ENCODE peak calls at places on chromosomes 2 and 18, in seven cellular contexts. R is mesenchymal stem cell, D is IMR-90, T is neuronal stem cell, C is H9, V is trophoblast cell, U is H1. Z is an unnamed sample.

GRCh38 chr2:138716183-138716582 is 64.0 kb downstream of the NXPH2 start:
- DNase-seq in R (no peak), D (no peak), T (no peak), C (no peak), V (peak), U (no peak), Z (peak)

GRCh38 chr18:79588636-79589481 is 90.7 kb upstream of the CTDP1 start:
- DNase-seq in R (peak), D (peak), T (peak), C (no peak), V (peak), U (peak), Z (peak)

GRCh38 chr2:152445375-152445774 is 110.4 kb downstream of the FMNL2 start:
- DNase-seq in R (no peak), D (no peak), T (no peak), C (no peak), V (no peak), U (no peak), Z (no peak)

GRCh38 chr2:224646242-224646846 is 61.2 kb upstream of the CUL3 start:
- DNase-seq in R (peak), D (peak), T (no peak), C (peak), V (peak), U (no peak), Z (peak)

GRCh38 chr2:65364986-65365733 is 67.2 kb downstream of the SPRED2 start:
- DNase-seq in R (peak), D (no peak), T (no peak), C (no peak), V (no peak), U (no peak), Z (no peak)

GRCh38 chr2:217127744-217128143 is 267.9 kb upstream of the TNP1 start:
- DNase-seq in R (no peak), D (peak), T (no peak), C (no peak), V (no peak), U (no peak), Z (no peak)

GRCh38 chr2:240374085-240374907 is 61.2 kb upstream of the GPC1 start:
- DNase-seq in R (peak), D (peak), T (no peak), C (no peak), V (peak), U (no peak), Z (peak)

GRCh38 chr18:23763343-23763742 is 74.1 kb downstream of the LAMA3 start:
- DNase-seq in R (no peak), D (no peak), T (no peak), C (no peak), V (no peak), U (no peak), Z (no peak)

GRCh38 chr2:234544659-234545611 is 48.1 kb upstream of the ARL4C start:
- DNase-seq in R (peak), D (peak), T (peak), C (peak), V (peak), U (peak), Z (peak)

GRCh38 chr2:175449616-175450015 is 268.1 kb upstream of the ATP5MC3 start:
- DNase-seq in R (no peak), D (no peak), T (no peak), C (no peak), V (no peak), U (no peak), Z (no peak)

GRCh38 chr2:240991378-240992263 is 6.8 kb upstream of the SNED1 start:
- DNase-seq in R (peak), D (peak), T (no peak), C (peak), V (peak), U (peak), Z (peak)

GRCh38 chr2:96024336-96025106 is 10.2 kb downstream of the GPAT2 start:
- DNase-seq in R (no peak), D (no peak), T (no peak), C (peak), V (no peak), U (no peak), Z (no peak)

GRCh38 chr18:55138401-55138800 is 179.1 kb upstream of the CCDC68 start:
- DNase-seq in R (no peak), D (no peak), T (no peak), C (no peak), V (no peak), U (no peak), Z (no peak)

GRCh38 chr18:70431203-70431624 is 142.4 kb downstream of the SOCS6 start:
- DNase-seq in R (peak), D (peak), T (no peak), C (no peak), V (peak), U (no peak), Z (peak)

GRCh38 chr2:230905448-230906430 is 19.3 kb downstream of the GPR55 start:
- DNase-seq in R (peak), D (peak), T (no peak), C (peak), V (peak), U (no peak), Z (peak)

GRCh38 chr18:46283895-46284295 is 179.7 kb downstream of the HAUS1 start:
- DNase-seq in R (no peak), D (no peak), T (no peak), C (peak), V (no peak), U (no peak), Z (peak)

GRCh38 chr2:55459278-55459677 is 39.6 kb upstream of the CCDC88A start:
- DNase-seq in R (no peak), D (no peak), T (no peak), C (no peak), V (peak), U (no peak), Z (no peak)

GRCh38 chr2:219641390-219642063 is 14.1 kb downstream of the SLC4A3 start:
- DNase-seq in R (no peak), D (no peak), T (no peak), C (peak), V (no peak), U (no peak), Z (no peak)

GRCh38 chr2:43171789-43172188 is 54.6 kb downstream of the ZFP36L2 start:
- DNase-seq in R (peak), D (peak), T (no peak), C (no peak), V (no peak), U (no peak), Z (no peak)

GRCh38 chr2:45343618-45344017 is 267.4 kb downstream of the SRBD1 start:
- DNase-seq in R (no peak), D (peak), T (no peak), C (no peak), V (no peak), U (peak), Z (peak)

GRCh38 chr2:210502997-210503621 is 26.6 kb upstream of the LANCL1 start:
- DNase-seq in R (peak), D (peak), T (peak), C (peak), V (peak), U (peak), Z (peak)

GRCh38 chr2:130823171-130823885 is 13.4 kb upstream of the ARHGEF4 start:
- DNase-seq in R (no peak), D (no peak), T (no peak), C (no peak), V (no peak), U (peak), Z (no peak)

DNA sequence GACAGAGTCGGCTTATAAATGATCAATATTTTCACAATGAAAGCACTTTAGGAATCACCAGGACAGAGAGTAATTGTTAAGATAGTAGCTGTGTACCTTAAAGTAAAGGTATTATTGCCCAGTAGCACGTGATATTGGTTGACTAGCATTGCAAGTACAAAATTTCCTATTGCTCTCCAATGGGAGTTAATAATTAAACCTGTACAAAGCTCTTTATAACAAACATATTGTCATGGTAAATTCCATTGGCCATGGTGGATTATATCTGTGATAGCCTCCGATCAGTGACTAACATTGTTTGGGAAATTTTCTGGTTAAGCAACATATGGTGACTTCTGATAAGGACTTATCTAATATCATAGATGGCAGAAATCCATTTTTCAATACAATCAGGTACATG is 360.8 kb downstream of the DCC start:
- DNase-seq in R (no peak), D (no peak), T (no peak), C (no peak), V (peak), U (no peak), Z (no peak)
- H4K8ac ChIP-seq in R (no peak), D (no peak), T (no peak), C (no peak), V (no peak), U (no peak), Z (no peak)

GRCh38 chr2:172672114-172672513 is 63.5 kb upstream of the RAPGEF4 start:
- DNase-seq in R (no peak), D (peak), T (no peak), C (no peak), V (no peak), U (no peak), Z (no peak)

GRCh38 chr2:172674968-172675303 is 60.7 kb upstream of the RAPGEF4 start:
- DNase-seq in R (no peak), D (no peak), T (no peak), C (no peak), V (no peak), U (no peak), Z (no peak)

GRCh38 chr2:172674034-172674967 is 61.3 kb upstream of the RAPGEF4 start:
- DNase-seq in R (peak), D (no peak), T (peak), C (peak), V (peak), U (peak), Z (peak)

GRCh38 chr2:172671506-172671905 is 64.1 kb upstream of the RAPGEF4 start:
- DNase-seq in R (no peak), D (peak), T (no peak), C (no peak), V (no peak), U (no peak), Z (no peak)

DNA sequence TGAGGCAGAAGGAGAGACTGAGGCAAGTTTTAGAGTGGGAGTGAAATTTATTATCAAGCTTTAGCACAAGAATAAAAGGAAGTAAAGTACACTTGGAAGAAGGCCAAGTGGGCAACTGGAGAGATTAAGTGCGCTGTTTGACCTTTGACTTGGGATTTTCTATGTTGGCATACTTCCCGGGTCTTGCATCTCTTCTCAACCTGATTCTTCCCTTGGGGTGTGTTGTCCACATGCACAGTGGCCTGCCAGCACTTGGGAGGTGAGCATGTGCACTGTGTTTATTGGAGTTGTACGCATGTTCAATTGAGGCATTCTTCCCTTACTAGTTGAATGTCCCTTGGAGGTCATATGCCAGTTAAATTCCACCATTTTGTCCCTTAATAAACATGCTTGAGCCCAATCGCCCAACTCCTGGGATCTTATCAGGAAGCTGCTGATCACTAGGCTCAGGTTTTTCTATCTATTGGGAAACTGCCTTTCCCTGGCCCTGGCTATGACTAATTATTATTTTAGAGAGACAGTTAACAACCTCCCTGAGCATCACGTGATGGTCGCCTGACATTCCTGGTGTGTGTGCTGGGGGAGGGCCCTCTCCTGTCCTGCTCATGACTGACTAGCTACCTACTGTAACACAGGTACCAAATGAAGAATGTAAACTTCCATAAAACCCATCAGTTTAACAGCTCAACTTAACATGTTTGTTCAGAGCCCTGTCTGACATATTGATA is 62.5 kb upstream of the RAPGEF4 start:
- DNase-seq in R (no peak), D (no peak), T (no peak), C (no peak), V (no peak), U (no peak), Z (no peak)
- H2BK5ac ChIP-seq in R (no peak), D (peak), T (no peak), C (no peak), V (no peak), U (no peak), Z (no peak)

GRCh38 chr2:10678225-10678624 is 11.6 kb downstream of the NOL10 start:
- DNase-seq in R (peak), D (no peak), T (no peak), C (no peak), V (no peak), U (no peak), Z (no peak)
- H2AK5ac ChIP-seq in R (no peak), D (no peak), T (no peak), C (no peak), V (no peak), U (no peak), Z (no peak)

GRCh38 chr2:226620176-226620575 is 179.4 kb downstream of the IRS1 start:
- DNase-seq in R (no peak), D (no peak), T (no peak), C (no peak), V (no peak), U (no peak), Z (no peak)
- H4K8ac ChIP-seq in R (no peak), D (no peak), T (no peak), C (no peak), V (no peak), U (no peak), Z (no peak)

GRCh38 chr2:37414470-37414949 is 70.1 kb downstream of the QPCT start:
- DNase-seq in R (peak), D (peak), T (peak), C (no peak), V (peak), U (no peak), Z (peak)
- H2BK5ac ChIP-seq in R (no peak), D (peak), T (no peak), C (no peak), V (no peak), U (no peak), Z (peak)

GRCh38 chr2:20130821-20131645 is 79.6 kb upstream of the LAPTM4A start:
- DNase-seq in R (no peak), D (no peak), T (no peak), C (no peak), V (no peak), U (no peak), Z (no peak)

GRCh38 chr2:20126469-20126868 is 75.0 kb upstream of the LAPTM4A start:
- DNase-seq in R (no peak), D (no peak), T (no peak), C (no peak), V (no peak), U (no peak), Z (no peak)

GRCh38 chr2:20132990-20133535 is 81.6 kb upstream of the LAPTM4A start:
- DNase-seq in R (no peak), D (no peak), T (no peak), C (no peak), V (no peak), U (no peak), Z (no peak)

GRCh38 chr2:20128506-20129319 is 77.3 kb upstream of the LAPTM4A start:
- DNase-seq in R (no peak), D (no peak), T (no peak), C (no peak), V (no peak), U (no peak), Z (no peak)

GRCh38 chr2:20129320-20130274 is 78.2 kb upstream of the LAPTM4A start:
- DNase-seq in R (no peak), D (no peak), T (no peak), C (no peak), V (no peak), U (no peak), Z (no peak)
- H2AK5ac ChIP-seq in R (peak), D (no peak), T (peak), C (no peak), V (no peak), U (no peak), Z (no peak)

DNA sequence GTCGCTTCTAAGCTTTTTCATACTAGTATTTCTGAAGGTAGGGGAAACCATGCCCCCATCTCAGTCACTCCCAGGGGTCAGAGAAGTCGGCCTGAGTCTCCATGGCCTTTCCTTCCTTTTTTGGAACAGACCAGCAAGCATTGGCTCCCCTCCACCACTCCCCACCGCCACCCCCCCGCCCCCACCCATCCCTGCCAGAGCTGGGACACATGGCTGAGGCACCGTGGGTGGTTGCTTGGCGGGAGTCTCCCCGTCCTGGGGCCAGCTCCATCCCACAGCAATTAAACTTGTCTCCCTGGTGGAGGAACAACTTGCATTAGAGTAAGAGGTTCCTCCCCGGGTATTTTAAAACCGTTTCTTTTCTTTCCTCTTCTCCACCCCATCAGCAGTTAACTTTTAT is 100.8 kb upstream of the TFPI start:
- DNase-seq in R (no peak), D (no peak), T (no peak), C (peak), V (no peak), U (no peak), Z (no peak)
- H4K8ac ChIP-seq in R (no peak), D (no peak), T (no peak), C (no peak), V (no peak), U (no peak), Z (no peak)

GRCh38 chr18:44467718-44468117 is 213.0 kb upstream of the SETBP1 start:
- DNase-seq in R (no peak), D (no peak), T (no peak), C (no peak), V (no peak), U (no peak), Z (no peak)
- H2BK5ac ChIP-seq in R (no peak), D (no peak), T (no peak), C (no peak), V (no peak), U (no peak), Z (no peak)